ENCODE peak calls at places on chromosomes 6 and 20, in five cellular contexts. One of them, this sample, is unnamed.

GRCh38 chr6:144150673-144151009 is 324 bp downstream of the STX11 start:
- DNase-seq in AG10803: no peak
- DNase-seq in ovary: no peak
- DNase-seq in CD8-positive, alpha-beta T cell: peak
- DNase-seq in psoas muscle: peak
- DNase-seq in this sample: peak

GRCh38 chr20:57589728-57590484 is 29.0 kb downstream of the PCK1 start:
- DNase-seq in ovary: no peak
- DNase-seq in psoas muscle: no peak
- DNase-seq in CD8-positive, alpha-beta T cell: no peak
- DNase-seq in AG10803: no peak
- DNase-seq in this sample: no peak

GRCh38 chr6:14440891-14441358 is 323.4 kb downstream of the CD83 start:
- DNase-seq in CD8-positive, alpha-beta T cell: no peak
- DNase-seq in ovary: no peak
- DNase-seq in AG10803: no peak
- DNase-seq in psoas muscle: no peak
- DNase-seq in this sample: peak

GRCh38 chr6:43953256-43953655 is 174.0 kb downstream of the MRPL14 start:
- DNase-seq in ovary: no peak
- DNase-seq in AG10803: no peak
- DNase-seq in CD8-positive, alpha-beta T cell: no peak
- DNase-seq in psoas muscle: no peak
- DNase-seq in this sample: no peak

GRCh38 chr6:166997768-166998255 is 1.4 kb upstream of the CEP43 start:
- DNase-seq in ovary: peak
- DNase-seq in AG10803: peak
- DNase-seq in CD8-positive, alpha-beta T cell: peak
- DNase-seq in psoas muscle: peak
- DNase-seq in this sample: peak

GRCh38 chr20:61933481-61933950 is 132.2 kb downstream of the TAF4 start:
- DNase-seq in AG10803: no peak
- DNase-seq in CD8-positive, alpha-beta T cell: no peak
- DNase-seq in ovary: no peak
- DNase-seq in psoas muscle: no peak
- DNase-seq in this sample: no peak

GRCh38 chr20:4876731-4877130 is 124.6 kb downstream of the SLC23A2 start:
- DNase-seq in AG10803: no peak
- DNase-seq in CD8-positive, alpha-beta T cell: no peak
- DNase-seq in psoas muscle: no peak
- DNase-seq in ovary: no peak
- DNase-seq in this sample: no peak

GRCh38 chr6:131849799-131850198 is 42.0 kb downstream of the ENPP1 start:
- DNase-seq in AG10803: no peak
- DNase-seq in CD8-positive, alpha-beta T cell: no peak
- DNase-seq in ovary: no peak
- DNase-seq in psoas muscle: no peak
- DNase-seq in this sample: no peak

GRCh38 chr6:170444056-170444505 is 109.0 kb downstream of the PSMB1 start:
- DNase-seq in CD8-positive, alpha-beta T cell: peak
- DNase-seq in psoas muscle: no peak
- DNase-seq in ovary: no peak
- DNase-seq in AG10803: no peak
- DNase-seq in this sample: no peak

GRCh38 chr6:137637161-137637560 is 143.0 kb upstream of the OLIG3 start:
- DNase-seq in psoas muscle: no peak
- DNase-seq in CD8-positive, alpha-beta T cell: no peak
- DNase-seq in ovary: no peak
- DNase-seq in AG10803: peak
- DNase-seq in this sample: peak

GRCh38 chr6:124795879-124796838 is 166.1 kb upstream of the RNF217 start:
- DNase-seq in psoas muscle: no peak
- DNase-seq in CD8-positive, alpha-beta T cell: no peak
- DNase-seq in ovary: no peak
- DNase-seq in AG10803: no peak
- DNase-seq in this sample: peak

GRCh38 chr6:105593805-105594231 is 190.9 kb upstream of the PREP start:
- DNase-seq in AG10803: peak
- DNase-seq in ovary: no peak
- DNase-seq in CD8-positive, alpha-beta T cell: no peak
- DNase-seq in psoas muscle: no peak
- DNase-seq in this sample: peak

GRCh38 chr20:51661609-51662178 is 106.5 kb downstream of the ATP9A start:
- DNase-seq in ovary: no peak
- DNase-seq in AG10803: peak
- DNase-seq in psoas muscle: no peak
- DNase-seq in CD8-positive, alpha-beta T cell: peak
- DNase-seq in this sample: peak

GRCh38 chr6:154410619-154411044 is 54.0 kb upstream of the IPCEF1 start:
- DNase-seq in AG10803: peak
- DNase-seq in ovary: peak
- DNase-seq in psoas muscle: peak
- DNase-seq in CD8-positive, alpha-beta T cell: no peak
- DNase-seq in this sample: peak

GRCh38 chr6:83615025-83615999 is 93.6 kb downstream of the SNAP91 start:
- DNase-seq in psoas muscle: no peak
- DNase-seq in CD8-positive, alpha-beta T cell: no peak
- DNase-seq in ovary: no peak
- DNase-seq in AG10803: peak
- DNase-seq in this sample: peak

GRCh38 chr6:131134220-131134831 is 941 bp upstream of the AKAP7 start:
- DNase-seq in psoas muscle: no peak
- DNase-seq in CD8-positive, alpha-beta T cell: no peak
- DNase-seq in ovary: no peak
- DNase-seq in AG10803: no peak
- DNase-seq in this sample: no peak

GRCh38 chr20:63083831-63084562 is 77.2 kb upstream of the BHLHE23 start:
- DNase-seq in AG10803: no peak
- DNase-seq in ovary: no peak
- DNase-seq in psoas muscle: peak
- DNase-seq in CD8-positive, alpha-beta T cell: no peak
- DNase-seq in this sample: no peak

GRCh38 chr6:9481292-9482029 is 933.4 kb downstream of the TFAP2A start:
- DNase-seq in CD8-positive, alpha-beta T cell: no peak
- DNase-seq in ovary: no peak
- DNase-seq in psoas muscle: no peak
- DNase-seq in AG10803: no peak
- DNase-seq in this sample: peak

GRCh38 chr6:113073611-113074191 is 726.6 kb downstream of the RFPL4B start:
- DNase-seq in AG10803: peak
- DNase-seq in CD8-positive, alpha-beta T cell: no peak
- DNase-seq in psoas muscle: no peak
- DNase-seq in ovary: no peak
- DNase-seq in this sample: peak

GRCh38 chr6:10412948-10413849 is 1.7 kb downstream of the TFAP2A start:
- DNase-seq in CD8-positive, alpha-beta T cell: no peak
- DNase-seq in AG10803: no peak
- DNase-seq in psoas muscle: no peak
- DNase-seq in ovary: peak
- DNase-seq in this sample: no peak

GRCh38 chr6:111812080-111813038 is 60.9 kb downstream of the FYN start:
- DNase-seq in ovary: no peak
- DNase-seq in AG10803: no peak
- DNase-seq in psoas muscle: no peak
- DNase-seq in CD8-positive, alpha-beta T cell: no peak
- DNase-seq in this sample: no peak

GRCh38 chr6:110101885-110102284 is 77.6 kb downstream of the WASF1 start:
- DNase-seq in psoas muscle: no peak
- DNase-seq in AG10803: no peak
- DNase-seq in CD8-positive, alpha-beta T cell: no peak
- DNase-seq in ovary: no peak
- DNase-seq in this sample: no peak

GRCh38 chr6:143999406-143999805 is 8.7 kb downstream of the PLAGL1 start:
- DNase-seq in CD8-positive, alpha-beta T cell: no peak
- DNase-seq in psoas muscle: no peak
- DNase-seq in AG10803: peak
- DNase-seq in ovary: no peak
- DNase-seq in this sample: peak

GRCh38 chr20:4158466-4159050 is 143.2 kb upstream of the RNF24 start:
- DNase-seq in psoas muscle: no peak
- DNase-seq in AG10803: peak
- DNase-seq in ovary: no peak
- DNase-seq in CD8-positive, alpha-beta T cell: no peak
- DNase-seq in this sample: no peak

GRCh38 chr6:136956590-136957573 is 34.8 kb downstream of the SLC35D3 start:
- DNase-seq in psoas muscle: no peak
- DNase-seq in ovary: no peak
- DNase-seq in AG10803: no peak
- DNase-seq in CD8-positive, alpha-beta T cell: no peak
- DNase-seq in this sample: no peak

GRCh38 chr20:38452880-38453624 is 17.9 kb upstream of the SNHG17 start:
- DNase-seq in psoas muscle: no peak
- DNase-seq in ovary: no peak
- DNase-seq in CD8-positive, alpha-beta T cell: no peak
- DNase-seq in AG10803: peak
- DNase-seq in this sample: peak

GRCh38 chr6:156780117-156780641 is 3.0 kb downstream of the ARID1B start:
- DNase-seq in CD8-positive, alpha-beta T cell: peak
- DNase-seq in ovary: no peak
- DNase-seq in AG10803: peak
- DNase-seq in psoas muscle: no peak
- DNase-seq in this sample: peak

GRCh38 chr6:82989891-82990290 is 75.8 kb downstream of the UBE3D start:
- DNase-seq in CD8-positive, alpha-beta T cell: no peak
- DNase-seq in psoas muscle: no peak
- DNase-seq in ovary: no peak
- DNase-seq in AG10803: peak
- DNase-seq in this sample: peak

GRCh38 chr20:25178563-25179438 is 16.7 kb upstream of the ENTPD6 start:
- DNase-seq in ovary: no peak
- DNase-seq in CD8-positive, alpha-beta T cell: no peak
- DNase-seq in psoas muscle: peak
- DNase-seq in AG10803: peak
- DNase-seq in this sample: peak

GRCh38 chr20:3239867-3240775 is 1.1 kb upstream of the SLC4A11 start:
- DNase-seq in ovary: no peak
- DNase-seq in AG10803: peak
- DNase-seq in CD8-positive, alpha-beta T cell: no peak
- DNase-seq in psoas muscle: no peak
- DNase-seq in this sample: peak

GRCh38 chr20:39829713-39830112 is 859.3 kb downstream of the MAFB start:
- DNase-seq in ovary: no peak
- DNase-seq in AG10803: no peak
- DNase-seq in CD8-positive, alpha-beta T cell: no peak
- DNase-seq in psoas muscle: no peak
- DNase-seq in this sample: no peak

GRCh38 chr6:3630258-3630828 is 121.2 kb downstream of the PXDC1 start:
- DNase-seq in AG10803: no peak
- DNase-seq in ovary: no peak
- DNase-seq in CD8-positive, alpha-beta T cell: no peak
- DNase-seq in psoas muscle: no peak
- DNase-seq in this sample: no peak
- TF ChIP-seq CTCF in AG10803: no peak
- TF ChIP-seq CTCF in ovary: no peak
- TF ChIP-seq CTCF in CD8-positive, alpha-beta T cell: no peak
- TF ChIP-seq CTCF in psoas muscle: no peak
- TF ChIP-seq CTCF in this sample: no peak

DNA sequence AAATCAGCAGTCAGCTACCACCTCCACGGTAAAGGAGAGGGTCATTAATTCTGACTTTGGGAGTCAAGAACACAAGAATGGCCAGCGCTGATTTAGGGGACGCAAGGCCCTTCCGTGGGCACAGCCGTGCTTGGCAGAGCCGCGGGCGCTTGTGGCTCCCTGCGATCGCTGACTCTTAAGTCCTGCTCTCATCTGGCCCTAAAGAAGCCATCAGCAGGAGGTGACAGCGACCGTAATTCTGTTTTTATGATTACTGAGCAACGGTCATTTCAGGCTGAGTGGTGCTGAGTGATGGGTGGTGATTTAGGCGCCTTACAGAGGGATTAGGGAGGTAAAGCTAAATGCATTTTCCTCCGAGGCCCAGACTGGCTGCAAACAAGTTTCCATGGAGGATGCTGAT is 364.6 kb upstream of the SULF2 start:
- DNase-seq in CD8-positive, alpha-beta T cell: no peak
- DNase-seq in psoas muscle: no peak
- DNase-seq in ovary: no peak
- DNase-seq in AG10803: no peak
- DNase-seq in this sample: no peak
- H3K4me3 ChIP-seq in CD8-positive, alpha-beta T cell: no peak
- H3K4me3 ChIP-seq in psoas muscle: no peak
- H3K4me3 ChIP-seq in ovary: no peak
- H3K4me3 ChIP-seq in AG10803: no peak
- H3K4me3 ChIP-seq in this sample: no peak

GRCh38 chr20:46257887-46258286 is 50.4 kb downstream of the CDH22 start:
- DNase-seq in ovary: no peak
- DNase-seq in CD8-positive, alpha-beta T cell: no peak
- DNase-seq in AG10803: no peak
- DNase-seq in psoas muscle: no peak
- DNase-seq in this sample: no peak
- TF ChIP-seq CTCF in ovary: no peak
- TF ChIP-seq CTCF in CD8-positive, alpha-beta T cell: no peak
- TF ChIP-seq CTCF in AG10803: no peak
- TF ChIP-seq CTCF in psoas muscle: no peak
- TF ChIP-seq CTCF in this sample: no peak

GRCh38 chr6:70872469-70872868 is 84.4 kb downstream of the B3GAT2 start:
- DNase-seq in CD8-positive, alpha-beta T cell: no peak
- DNase-seq in ovary: no peak
- DNase-seq in AG10803: no peak
- DNase-seq in psoas muscle: no peak
- DNase-seq in this sample: no peak
- H3K4me3 ChIP-seq in CD8-positive, alpha-beta T cell: no peak
- H3K4me3 ChIP-seq in ovary: no peak
- H3K4me3 ChIP-seq in AG10803: no peak
- H3K4me3 ChIP-seq in psoas muscle: no peak
- H3K4me3 ChIP-seq in this sample: no peak

GRCh38 chr6:75504902-75505233 is 11.3 kb upstream of the FILIP1 start:
- DNase-seq in AG10803: peak
- DNase-seq in psoas muscle: no peak
- DNase-seq in CD8-positive, alpha-beta T cell: no peak
- DNase-seq in ovary: no peak
- DNase-seq in this sample: peak
- TF ChIP-seq CTCF in AG10803: peak
- TF ChIP-seq CTCF in psoas muscle: peak
- TF ChIP-seq CTCF in CD8-positive, alpha-beta T cell: no peak
- TF ChIP-seq CTCF in ovary: no peak
- TF ChIP-seq CTCF in this sample: peak

This sample was measured in fibroblast of villous mesenchyme.